ENCODE peak calls at places on chromosomes 4 and X, in six cellular contexts. W is K562, B is sigmoid colon, I is stomach, D is GM12878, M is transverse colon. J is an unnamed sample.

GRCh38 chr4:99024481-99025275 is 29.2 kb downstream of the METAP1 start:
- DNase-seq in I (no peak), W (peak), B (no peak), D (no peak), M (peak), J (no peak)

GRCh38 chr4:101200561-101200960 is 146.8 kb downstream of the PPP3CA start:
- DNase-seq in B (no peak), M (no peak), W (no peak), D (no peak), I (no peak), J (no peak)

GRCh38 chr4:98935633-98936032 is 6.7 kb upstream of the EIF4E start:
- DNase-seq in B (no peak), D (no peak), M (no peak), W (no peak), I (no peak), J (no peak)

GRCh38 chr4:84279678-84280077 is 219.4 kb downstream of the NKX6-1 start:
- DNase-seq in B (no peak), I (no peak), M (no peak), D (no peak), W (no peak), J (no peak)

GRCh38 chrX:12372111-12372510 is 233.8 kb downstream of the FRMPD4 start:
- DNase-seq in B (no peak), W (no peak), I (no peak), D (no peak), M (no peak), J (no peak)

GRCh38 chrX:3811331-3812311 is 98.2 kb upstream of the PRKX start:
- DNase-seq in B (no peak), D (peak), M (peak), I (peak), W (peak), J (peak)

GRCh38 chrX:123959281-123960063 is 2.0 kb upstream of the STAG2 start:
- DNase-seq in I (peak), M (peak), W (peak), B (peak), D (no peak), J (peak)

GRCh38 chrX:74450803-74451449 is 29.6 kb downstream of the SLC16A2 start:
- DNase-seq in D (no peak), I (no peak), W (no peak), M (no peak), B (no peak), J (no peak)

GRCh38 chr4:90943311-90943710 is 816.1 kb downstream of the CCSER1 start:
- DNase-seq in I (no peak), M (no peak), B (no peak), D (no peak), W (no peak), J (no peak)

GRCh38 chr4:24118031-24118430 is 228.2 kb upstream of the PPARGC1A start:
- DNase-seq in D (no peak), M (no peak), W (no peak), I (no peak), B (no peak), J (no peak)

GRCh38 chr4:145820407-145820806 is 118.2 kb downstream of the ZNF827 start:
- DNase-seq in M (no peak), I (no peak), B (no peak), W (no peak), D (no peak), J (no peak)

GRCh38 chr4:5750052-5750950 is 39.3 kb downstream of the EVC start:
- DNase-seq in B (peak), D (no peak), W (peak), M (no peak), I (no peak), J (no peak)

GRCh38 chrX:17597836-17598434 is 139.4 kb upstream of the SCML1 start:
- DNase-seq in I (peak), W (no peak), B (peak), M (peak), D (no peak), J (no peak)

GRCh38 chr4:92059615-92060014 is 244.2 kb upstream of the GRID2 start:
- DNase-seq in M (no peak), W (no peak), B (no peak), I (no peak), D (no peak), J (no peak)

GRCh38 chrX:96576358-96576757 is 108.3 kb upstream of the DIAPH2 start:
- DNase-seq in W (no peak), B (no peak), D (no peak), M (no peak), I (no peak), J (no peak)

GRCh38 chr4:83282049-83282535 is 2.5 kb downstream of the COQ2 start:
- DNase-seq in M (peak), D (no peak), I (peak), B (no peak), W (peak), J (no peak)

GRCh38 chr4:161419822-161420221 is 744.0 kb downstream of the FSTL5 start:
- DNase-seq in D (no peak), W (no peak), M (no peak), I (no peak), B (no peak), J (no peak)

GRCh38 chr4:134862116-134862515 is 660.5 kb upstream of the PABPC4L start:
- DNase-seq in W (no peak), D (no peak), B (no peak), M (no peak), I (no peak), J (no peak)

GRCh38 chr4:74624351-74625151 is 169.8 kb downstream of the BTC start:
- DNase-seq in D (no peak), B (no peak), I (no peak), M (no peak), W (peak), J (no peak)

GRCh38 chr4:761086-761485 is 55.5 kb downstream of the PCGF3 start:
- DNase-seq in W (no peak), B (no peak), D (no peak), M (no peak), I (no peak), J (no peak)

GRCh38 chr4:139223682-139224317 is 46.8 kb upstream of the ELF2 start:
- DNase-seq in M (no peak), W (peak), B (no peak), D (no peak), I (no peak), J (no peak)

GRCh38 chr4:47831026-47831689 is 6.7 kb downstream of the CORIN start:
- DNase-seq in M (no peak), D (no peak), B (no peak), I (no peak), W (no peak), J (no peak)

GRCh38 chr4:147388016-147388415 is 92.9 kb upstream of the EDNRA start:
- DNase-seq in D (no peak), W (no peak), B (no peak), I (no peak), M (no peak), J (no peak)

GRCh38 chr4:19348746-19349145 is 903.0 kb upstream of the SLIT2 start:
- DNase-seq in D (no peak), I (no peak), W (no peak), M (no peak), B (no peak), J (no peak)

GRCh38 chr4:118772149-118773081 is 63.5 kb downstream of the SEC24D start:
- DNase-seq in I (no peak), B (no peak), W (peak), M (no peak), D (no peak), J (no peak)

GRCh38 chr4:176927664-176928063 is 134.9 kb upstream of the VEGFC start:
- DNase-seq in M (no peak), B (no peak), I (no peak), W (no peak), D (no peak), J (no peak)

GRCh38 chr4:25875281-25875745 is 12.5 kb upstream of the SEL1L3 start:
- DNase-seq in W (no peak), D (peak), B (no peak), M (peak), I (no peak), J (no peak)

GRCh38 chrX:21944136-21944615 is 3.7 kb downstream of the SMS start:
- DNase-seq in D (no peak), M (no peak), W (no peak), I (no peak), B (no peak), J (no peak)

GRCh38 chr4:56388311-56388710 is 1.0 kb upstream of the AASDH start:
- DNase-seq in D (no peak), M (no peak), B (no peak), W (peak), I (no peak), J (no peak)

GRCh38 chr4:45063166-45063565 is 336.8 kb upstream of the GNPDA2 start:
- DNase-seq in D (no peak), I (no peak), B (no peak), M (no peak), W (no peak), J (no peak)

GRCh38 chr4:1325681-1326635 is 21.1 kb upstream of the UVSSA start:
- DNase-seq in W (no peak), I (no peak), D (no peak), B (no peak), M (no peak), J (peak)

GRCh38 chr4:152118108-152118507 is 357.3 kb upstream of the GATB start:
- DNase-seq in I (no peak), B (no peak), D (no peak), M (no peak), W (no peak), J (no peak)

GRCh38 chr4:53068755-53069154 is 206.6 kb downstream of the RASL11B start:
- DNase-seq in W (no peak), I (no peak), M (no peak), D (no peak), B (no peak), J (no peak)

GRCh38 chrX:107483976-107484726 is 34.7 kb downstream of the FRMPD3 start:
- DNase-seq in W (peak), D (no peak), B (no peak), M (no peak), I (no peak), J (no peak)

GRCh38 chr4:23878912-23879732 is 10.7 kb downstream of the PPARGC1A start:
- DNase-seq in M (no peak), I (no peak), W (no peak), B (no peak), D (no peak), J (no peak)

GRCh38 chrX:20317873-20318272 is 51.2 kb upstream of the RPS6KA3 start:
- DNase-seq in D (no peak), I (no peak), M (no peak), B (no peak), W (no peak), J (no peak)

GRCh38 chrX:54529166-54529558 is 857 bp upstream of the GNL3L start:
- DNase-seq in W (peak), I (no peak), B (no peak), M (no peak), D (no peak), J (no peak)

GRCh38 chrX:54534271-54534670 is 4.3 kb downstream of the GNL3L start:
- DNase-seq in M (no peak), B (no peak), I (no peak), W (no peak), D (no peak), J (no peak)

GRCh38 chrX:54529559-54530357 is at the start of gene GNL3L:
- DNase-seq in W (peak), I (peak), M (peak), D (peak), B (peak), J (peak)

GRCh38 chrX:54530358-54530900 is 410 bp downstream of the GNL3L start:
- DNase-seq in I (no peak), M (no peak), B (no peak), W (peak), D (peak), J (no peak)
- TF ChIP-seq POLR2A in I (no peak), M (no peak), B (no peak), W (peak), D (no peak), J (no peak)

DNA sequence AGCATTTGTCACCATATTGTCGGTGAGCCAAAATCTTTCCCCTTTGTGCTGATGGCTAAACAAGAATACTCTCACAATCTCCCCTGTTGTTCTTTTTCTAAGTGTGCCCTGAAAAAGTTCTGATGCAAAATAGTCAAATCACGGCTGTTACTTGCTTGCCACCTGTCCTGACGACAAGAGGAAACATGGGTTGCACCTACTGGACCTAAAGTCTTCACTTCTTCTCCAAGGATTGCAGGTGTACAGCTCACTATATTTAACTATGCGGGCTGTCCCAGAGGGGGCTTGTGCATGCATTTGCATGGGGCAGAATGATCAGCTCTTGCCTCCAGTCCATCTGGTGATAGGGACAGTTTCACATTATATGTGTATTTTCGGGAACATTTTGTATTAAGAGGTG is 21.6 kb downstream of the AFF2 start:
- DNase-seq in B (no peak), W (no peak), D (no peak), I (no peak), M (no peak), J (no peak)
- H3K27ac ChIP-seq in B (no peak), W (no peak), D (no peak), I (no peak), M (no peak), J (no peak)

GRCh38 chrX:154775611-154776349 is 13.1 kb downstream of the DKC1 start:
- DNase-seq in I (no peak), M (no peak), W (peak), B (no peak), D (no peak), J (no peak)
- TF ChIP-seq POLR2AphosphoS5 in I (no peak), M (no peak), W (peak), B (no peak), D (no peak), J (no peak)

GRCh38 chr4:181254771-181255170 is 988.4 kb upstream of the TENM3 start:
- DNase-seq in I (no peak), D (no peak), M (no peak), W (no peak), B (no peak), J (no peak)
- TF ChIP-seq POLR2A in I (no peak), D (no peak), M (no peak), W (no peak), B (no peak), J (no peak)

GRCh38 chrX:72381439-72382198 is 75.9 kb upstream of the CITED1 start:
- DNase-seq in M (no peak), D (no peak), W (no peak), I (no peak), B (no peak), J (no peak)
- H3K27ac ChIP-seq in M (no peak), D (no peak), W (no peak), I (no peak), B (no peak), J (no peak)